ENCODE peak calls at places on chromosome 20, in four cellular contexts. X is smooth muscle cell of the brain vasculature, S is NCI-H1694, C is AG04449. A is an unnamed sample.

GRCh38 chr20:5608448-5609161 is 141.6 kb upstream of the SHLD1 start:
- DNase-seq in X (no peak), C (no peak), S (no peak), A (peak)

GRCh38 chr20:25196701-25197120 is 1.2 kb downstream of the ENTPD6 start:
- DNase-seq in S (no peak), X (no peak), C (no peak), A (no peak)

GRCh38 chr20:3406481-3407425 is 716 bp downstream of the DNAAF9 start:
- DNase-seq in C (no peak), X (no peak), S (peak), A (peak)

GRCh38 chr20:33672426-33673114 is 1.7 kb downstream of the NECAB3 start:
- DNase-seq in X (no peak), C (no peak), S (peak), A (no peak)

GRCh38 chr20:50540620-50541605 is 30.7 kb downstream of the PTPN1 start:
- DNase-seq in X (peak), C (peak), S (no peak), A (peak)

GRCh38 chr20:43205699-43206098 is 16.0 kb upstream of the PTPRT start:
- DNase-seq in X (no peak), C (no peak), S (no peak), A (no peak)

GRCh38 chr20:327946-328563 is 2.7 kb downstream of the SOX12 start:
- DNase-seq in X (no peak), C (no peak), S (no peak), A (peak)

GRCh38 chr20:48879609-48880008 is 41.9 kb upstream of the ARFGEF2 start:
- DNase-seq in S (no peak), C (no peak), X (no peak), A (peak)

GRCh38 chr20:48191200-48191599 is 405.9 kb upstream of the SULF2 start:
- DNase-seq in X (no peak), C (no peak), S (no peak), A (peak)

GRCh38 chr20:10428008-10428407 is 6.0 kb downstream of the MKKS start:
- DNase-seq in S (no peak), C (no peak), X (no peak), A (no peak)

GRCh38 chr20:17026346-17026745 is 200.5 kb upstream of the PCSK2 start:
- DNase-seq in C (no peak), X (no peak), S (no peak), A (peak)

GRCh38 chr20:33917813-33918525 is 75.7 kb upstream of the RALY start:
- DNase-seq in C (no peak), S (no peak), X (no peak), A (no peak)

GRCh38 chr20:32828029-32828666 is 8.4 kb downstream of the MAPRE1 start:
- DNase-seq in S (no peak), X (no peak), C (no peak), A (peak)

GRCh38 chr20:54093423-54094267 is 23.3 kb upstream of the BCAS1 start:
- DNase-seq in C (no peak), S (no peak), X (no peak), A (no peak)

GRCh38 chr20:4848041-4848440 is 126.3 kb downstream of the PRND start:
- DNase-seq in S (no peak), C (no peak), X (no peak), A (no peak)